ENCODE peak calls at places on chromosomes 7 and 10, in six cellular contexts. V is T-helper 9 cell, T is T-cell, P is GM12878, A is HT1080, H is GM04504. G is an unnamed sample.

GRCh38 chr10:44959243-44960097 is at the start of gene RASSF4:
- DNase-seq in V (peak; percentile 89), T (peak; percentile 84), P (no peak), A (peak; percentile 70), H (peak; percentile 58), G (no peak)

GRCh38 chr7:104972510-104972909 is 41.5 kb upstream of the KMT2E start:
- DNase-seq in V (no peak), T (no peak), P (no peak), A (no peak), H (no peak), G (no peak)

GRCh38 chr10:1596482-1596881 is 140.8 kb downstream of the ADARB2 start:
- DNase-seq in V (no peak), T (no peak), P (no peak), A (no peak), H (no peak), G (no peak)

GRCh38 chr7:101838837-101839483 is 21.5 kb downstream of the CUX1 start:
- DNase-seq in V (no peak), T (no peak), P (no peak), A (no peak), H (no peak), G (no peak)

GRCh38 chr7:17405786-17406185 is 107.3 kb downstream of the AHR start:
- DNase-seq in V (no peak), T (no peak), P (no peak), A (peak; percentile 79), H (peak; percentile 72), G (peak; percentile 64)

GRCh38 chr7:71637578-71637977 is 505.6 kb downstream of the GALNT17 start:
- DNase-seq in V (no peak), T (no peak), P (no peak), A (peak; percentile 60), H (no peak), G (no peak)

GRCh38 chr7:2047272-2047581 is 185.5 kb downstream of the MAD1L1 start:
- DNase-seq in V (no peak), T (no peak), P (no peak), A (no peak), H (no peak), G (no peak)

GRCh38 chr10:15370741-15371701 is at the start of gene FAM171A1:
- DNase-seq in V (peak; percentile 55), T (peak; percentile 56), P (no peak), A (no peak), H (no peak), G (no peak)

GRCh38 chr10:93559490-93559889 is 7.0 kb upstream of the FFAR4 start:
- DNase-seq in V (no peak), T (no peak), P (no peak), A (no peak), H (no peak), G (no peak)

GRCh38 chr7:123460616-123461015 is 73.8 kb downstream of the IQUB start:
- DNase-seq in V (no peak), T (no peak), P (no peak), A (peak; percentile 75), H (no peak), G (no peak)

GRCh38 chr7:2626498-2627117 is 5.2 kb upstream of the TTYH3 start:
- DNase-seq in V (no peak), T (no peak), P (no peak), A (no peak), H (peak; percentile 78), G (no peak)

G was measured in Panc1.